ENCODE peak calls at places on chromosome 4, in seven cellular contexts. One of them, this sample, is unnamed.

GRCh38 chr4:82268050-82268825 is 105.6 kb downstream of the HNRNPD start:
- DNase-seq in fibroblast of mammary gland: peak
- DNase-seq in aorta: no peak
- DNase-seq in GM12865: peak
- DNase-seq in anterior cingulate cortex: peak
- DNase-seq in SHP77: peak
- DNase-seq in naive thymus-derived CD8-positive, alpha-beta T cell: peak
- DNase-seq in this sample: peak

GRCh38 chr4:1973661-1974060 is 35.1 kb downstream of the NELFA start:
- DNase-seq in fibroblast of mammary gland: no peak
- DNase-seq in aorta: peak
- DNase-seq in GM12865: no peak
- DNase-seq in anterior cingulate cortex: no peak
- DNase-seq in SHP77: no peak
- DNase-seq in naive thymus-derived CD8-positive, alpha-beta T cell: no peak
- DNase-seq in this sample: peak

GRCh38 chr4:126777649-126778048 is 855.1 kb upstream of the INTU start:
- DNase-seq in fibroblast of mammary gland: peak
- DNase-seq in aorta: no peak
- DNase-seq in GM12865: no peak
- DNase-seq in anterior cingulate cortex: no peak
- DNase-seq in SHP77: no peak
- DNase-seq in naive thymus-derived CD8-positive, alpha-beta T cell: no peak
- DNase-seq in this sample: no peak

GRCh38 chr4:137660211-137660610 is 127.9 kb upstream of the PCDH18 start:
- DNase-seq in fibroblast of mammary gland: peak
- DNase-seq in aorta: no peak
- DNase-seq in GM12865: no peak
- DNase-seq in anterior cingulate cortex: no peak
- DNase-seq in SHP77: no peak
- DNase-seq in naive thymus-derived CD8-positive, alpha-beta T cell: no peak
- DNase-seq in this sample: no peak

GRCh38 chr4:77600521-77601451 is 4.8 kb upstream of the CXCL13 start:
- DNase-seq in fibroblast of mammary gland: peak
- DNase-seq in aorta: no peak
- DNase-seq in GM12865: peak
- DNase-seq in anterior cingulate cortex: no peak
- DNase-seq in SHP77: peak
- DNase-seq in naive thymus-derived CD8-positive, alpha-beta T cell: no peak
- DNase-seq in this sample: no peak

GRCh38 chr4:121112530-121112929 is 40.2 kb upstream of the NDNF start:
- DNase-seq in fibroblast of mammary gland: no peak
- DNase-seq in aorta: no peak
- DNase-seq in GM12865: no peak
- DNase-seq in anterior cingulate cortex: no peak
- DNase-seq in SHP77: no peak
- DNase-seq in naive thymus-derived CD8-positive, alpha-beta T cell: no peak
- DNase-seq in this sample: no peak

GRCh38 chr4:158782539-158783360 is 13.9 kb downstream of the FNIP2 start:
- DNase-seq in fibroblast of mammary gland: no peak
- DNase-seq in aorta: no peak
- DNase-seq in GM12865: no peak
- DNase-seq in anterior cingulate cortex: no peak
- DNase-seq in SHP77: no peak
- DNase-seq in naive thymus-derived CD8-positive, alpha-beta T cell: no peak
- DNase-seq in this sample: no peak

GRCh38 chr4:57195622-57196021 is 85.4 kb upstream of the IGFBP7 start:
- DNase-seq in fibroblast of mammary gland: no peak
- DNase-seq in aorta: no peak
- DNase-seq in GM12865: no peak
- DNase-seq in anterior cingulate cortex: no peak
- DNase-seq in SHP77: no peak
- DNase-seq in naive thymus-derived CD8-positive, alpha-beta T cell: no peak
- DNase-seq in this sample: no peak

GRCh38 chr4:142095886-142096605 is 459.7 kb downstream of the IL15 start:
- DNase-seq in fibroblast of mammary gland: peak
- DNase-seq in aorta: no peak
- DNase-seq in GM12865: no peak
- DNase-seq in anterior cingulate cortex: no peak
- DNase-seq in SHP77: no peak
- DNase-seq in naive thymus-derived CD8-positive, alpha-beta T cell: no peak
- DNase-seq in this sample: no peak

GRCh38 chr4:21964762-21965319 is 16.3 kb upstream of the KCNIP4 start:
- DNase-seq in fibroblast of mammary gland: no peak
- DNase-seq in aorta: no peak
- DNase-seq in GM12865: no peak
- DNase-seq in anterior cingulate cortex: no peak
- DNase-seq in SHP77: no peak
- DNase-seq in naive thymus-derived CD8-positive, alpha-beta T cell: no peak
- DNase-seq in this sample: no peak

GRCh38 chr4:78818530-78818929 is 42.4 kb downstream of the BMP2K start:
- DNase-seq in fibroblast of mammary gland: no peak
- DNase-seq in aorta: no peak
- DNase-seq in GM12865: no peak
- DNase-seq in anterior cingulate cortex: no peak
- DNase-seq in SHP77: no peak
- DNase-seq in naive thymus-derived CD8-positive, alpha-beta T cell: no peak
- DNase-seq in this sample: no peak

GRCh38 chr4:184850431-184851199 is 24.8 kb upstream of the ACSL1 start:
- DNase-seq in fibroblast of mammary gland: no peak
- DNase-seq in aorta: no peak
- DNase-seq in GM12865: peak
- DNase-seq in anterior cingulate cortex: no peak
- DNase-seq in SHP77: no peak
- DNase-seq in naive thymus-derived CD8-positive, alpha-beta T cell: no peak
- DNase-seq in this sample: no peak

GRCh38 chr4:105145913-105146285 is 777 bp upstream of the TET2 start:
- DNase-seq in fibroblast of mammary gland: no peak
- DNase-seq in aorta: peak
- DNase-seq in GM12865: peak
- DNase-seq in anterior cingulate cortex: peak
- DNase-seq in SHP77: no peak
- DNase-seq in naive thymus-derived CD8-positive, alpha-beta T cell: peak
- DNase-seq in this sample: peak

GRCh38 chr4:169611991-169612868 is at the start of gene NEK1:
- DNase-seq in fibroblast of mammary gland: peak
- DNase-seq in aorta: peak
- DNase-seq in GM12865: peak
- DNase-seq in anterior cingulate cortex: peak
- DNase-seq in SHP77: peak
- DNase-seq in naive thymus-derived CD8-positive, alpha-beta T cell: peak
- DNase-seq in this sample: peak

GRCh38 chr4:37995981-37996770 is 36.0 kb downstream of the PTTG2 start:
- DNase-seq in fibroblast of mammary gland: no peak
- DNase-seq in aorta: peak
- DNase-seq in GM12865: no peak
- DNase-seq in anterior cingulate cortex: no peak
- DNase-seq in SHP77: no peak
- DNase-seq in naive thymus-derived CD8-positive, alpha-beta T cell: no peak
- DNase-seq in this sample: no peak

GRCh38 chr4:125116431-125116830 is 198.3 kb upstream of the FAT4 start:
- DNase-seq in fibroblast of mammary gland: peak
- DNase-seq in aorta: no peak
- DNase-seq in GM12865: no peak
- DNase-seq in anterior cingulate cortex: no peak
- DNase-seq in SHP77: no peak
- DNase-seq in naive thymus-derived CD8-positive, alpha-beta T cell: no peak
- DNase-seq in this sample: no peak

GRCh38 chr4:76856183-76856969 is 41.6 kb downstream of the SOWAHB start:
- DNase-seq in fibroblast of mammary gland: peak
- DNase-seq in aorta: no peak
- DNase-seq in GM12865: no peak
- DNase-seq in anterior cingulate cortex: no peak
- DNase-seq in SHP77: no peak
- DNase-seq in naive thymus-derived CD8-positive, alpha-beta T cell: no peak
- DNase-seq in this sample: no peak

GRCh38 chr4:182578402-182578801 is 335.2 kb downstream of the TENM3 start:
- DNase-seq in fibroblast of mammary gland: peak
- DNase-seq in aorta: no peak
- DNase-seq in GM12865: no peak
- DNase-seq in anterior cingulate cortex: no peak
- DNase-seq in SHP77: no peak
- DNase-seq in naive thymus-derived CD8-positive, alpha-beta T cell: no peak
- DNase-seq in this sample: no peak